ENCODE peak calls at places on chromosome 16, in ten cellular contexts. W is GM03348, Q is H9, C is progenitor cell of endocrine pancreas, X is HCEC 1CT, K is SHP77, V is posterior cingulate gyrus, U is hepatocyte, D is sigmoid colon, O is small intestine. P is an unnamed sample.
A peak's percentile ranks its signal among the peaks of the same experiment; 100 is the strongest.

GRCh38 chr16:9847146-9847545 is 335.1 kb downstream of the GRIN2A start:
- DNase-seq in W (no peak), Q (no peak), C (no peak), X (peak; percentile 61), K (no peak), V (no peak), U (no peak), D (no peak), O (no peak), P (no peak)

GRCh38 chr16:49546735-49547134 is 173.1 kb downstream of the C16orf78 start:
- DNase-seq in W (no peak), Q (no peak), C (no peak), X (no peak), K (no peak), V (no peak), U (no peak), D (no peak), O (no peak), P (no peak)

GRCh38 chr16:72876221-72876620 is 171.7 kb downstream of the ZFHX3 start:
- DNase-seq in W (peak; percentile 47), Q (no peak), C (no peak), X (peak; percentile 54), K (no peak), V (no peak), U (no peak), D (peak; percentile 86), O (no peak), P (no peak)

GRCh38 chr16:15970202-15970601 is 20.8 kb downstream of the ABCC1 start:
- DNase-seq in W (no peak), Q (peak; percentile 93), C (no peak), X (peak; percentile 29), K (no peak), V (no peak), U (no peak), D (no peak), O (peak; percentile 18), P (peak; percentile 37)

GRCh38 chr16:85234310-85235235 is 122.3 kb upstream of the CIBAR2 start:
- DNase-seq in W (peak; percentile 96), Q (peak; percentile 97), C (peak; percentile 56), X (peak; percentile 82), K (no peak), V (no peak), U (peak; percentile 92), D (peak; percentile 85), O (no peak), P (peak; percentile 89)

GRCh38 chr16:89602273-89602951 is 11.0 kb upstream of the DPEP1 start:
- DNase-seq in W (peak; percentile 92), Q (peak; percentile 70), C (no peak), X (peak; percentile 83), K (peak; percentile 18), V (peak; percentile 61), U (peak; percentile 80), D (no peak), O (no peak), P (peak; percentile 79)

GRCh38 chr16:84579936-84580335 is 37.9 kb downstream of the COTL1 start:
- DNase-seq in W (no peak), Q (no peak), C (no peak), X (no peak), K (no peak), V (no peak), U (no peak), D (no peak), O (no peak), P (no peak)

GRCh38 chr16:87582221-87582965 is 19.9 kb upstream of the JPH3 start:
- DNase-seq in W (peak; percentile 86), Q (no peak), C (no peak), X (peak; percentile 30), K (no peak), V (no peak), U (no peak), D (peak; percentile 87), O (no peak), P (peak; percentile 37)

GRCh38 chr16:21277927-21278706 is at the start of gene CRYM:
- DNase-seq in W (peak; percentile 84), Q (peak; percentile 81), C (peak; percentile 67), X (no peak), K (no peak), V (peak; percentile 50), U (peak; percentile 85), D (peak; percentile 79), O (peak; percentile 71), P (peak; percentile 82)

GRCh38 chr16:31200821-31201510 is 1.6 kb downstream of the PYCARD start:
- DNase-seq in W (peak; percentile 49), Q (no peak), C (no peak), X (peak; percentile 49), K (no peak), V (no peak), U (no peak), D (no peak), O (peak; percentile 76), P (peak; percentile 36)

GRCh38 chr16:20846030-20846429 is 39.7 kb downstream of the REXO5 start:
- DNase-seq in W (no peak), Q (no peak), C (no peak), X (no peak), K (no peak), V (no peak), U (no peak), D (no peak), O (no peak), P (no peak)

GRCh38 chr16:57528499-57529323 is 7.7 kb downstream of the CCDC102A start:
- DNase-seq in W (no peak), Q (peak; percentile 94), C (peak; percentile 58), X (no peak), K (no peak), V (no peak), U (peak; percentile 88), D (peak; percentile 64), O (peak; percentile 89), P (no peak)

GRCh38 chr16:83963277-83964119 is 4.5 kb upstream of the NECAB2 start:
- DNase-seq in W (no peak), Q (no peak), C (no peak), X (no peak), K (no peak), V (no peak), U (no peak), D (no peak), O (no peak), P (no peak)

GRCh38 chr16:13767215-13767614 is 152.7 kb upstream of the ERCC4 start:
- DNase-seq in W (no peak), Q (no peak), C (no peak), X (no peak), K (no peak), V (no peak), U (peak; percentile 60), D (no peak), O (no peak), P (no peak)

GRCh38 chr16:1324286-1324826 is 9.1 kb upstream of the BAIAP3 start:
- DNase-seq in W (no peak), Q (no peak), C (no peak), X (no peak), K (no peak), V (no peak), U (no peak), D (no peak), O (no peak), P (no peak)

GRCh38 chr16:56866955-56867830 is 2.2 kb downstream of the SLC12A3 start:
- DNase-seq in W (peak; percentile 83), Q (no peak), C (peak; percentile 37), X (peak; percentile 52), K (peak; percentile 44), V (no peak), U (peak; percentile 77), D (no peak), O (peak; percentile 63), P (no peak)

GRCh38 chr16:84198401-84198800 is 7.4 kb downstream of the ADAD2 start:
- DNase-seq in W (peak; percentile 74), Q (no peak), C (no peak), X (no peak), K (no peak), V (no peak), U (no peak), D (no peak), O (no peak), P (peak; percentile 70)

GRCh38 chr16:72195609-72196008 is 23.7 kb upstream of the PMFBP1 start:
- DNase-seq in W (no peak), Q (peak; percentile 67), C (peak; percentile 29), X (no peak), K (no peak), V (no peak), U (no peak), D (no peak), O (no peak), P (peak; percentile 70)

GRCh38 chr16:57145046-57145963 is 40.5 kb downstream of the PSME3IP1 start:
- DNase-seq in W (no peak), Q (peak; percentile 27), C (no peak), X (no peak), K (no peak), V (no peak), U (no peak), D (peak; percentile 52), O (no peak), P (no peak)

GRCh38 chr16:4015275-4015990 is 100.8 kb downstream of the ADCY9 start:
- DNase-seq in W (no peak), Q (no peak), C (no peak), X (peak; percentile 46), K (no peak), V (no peak), U (peak; percentile 80), D (no peak), O (peak; percentile 90), P (no peak)